ENCODE peak calls at places on chromosomes 1 and 21, in six cellular contexts. N, E, V, X, W and P are unnamed samples.

GRCh38 chr21:34737115-34737514 is 68.3 kb downstream of the CLIC6 start:
- DNase-seq in N (no peak), E (no peak), V (no peak), X (no peak), W (no peak), P (no peak)

GRCh38 chr1:214549604-214550338 is 1.6 kb downstream of the PTPN14 start:
- DNase-seq in N (no peak), E (peak; percentile 58), V (no peak), X (no peak), W (no peak), P (peak; percentile 52)

GRCh38 chr1:161994153-161994814 is 29.4 kb downstream of the OLFML2B start:
- DNase-seq in N (no peak), E (peak; percentile 47), V (peak; percentile 76), X (no peak), W (no peak), P (no peak)

GRCh38 chr1:44707959-44708831 is 22.8 kb downstream of the RNU5D-1 start:
- DNase-seq in N (no peak), E (peak; percentile 50), V (peak; percentile 39), X (peak; percentile 27), W (no peak), P (no peak)

GRCh38 chr21:26883768-26884167 is 38.6 kb upstream of the ADAMTS1 start:
- DNase-seq in N (no peak), E (no peak), V (no peak), X (no peak), W (no peak), P (no peak)

GRCh38 chr21:46500224-46500861 is 41.7 kb downstream of the DIP2A start:
- DNase-seq in N (no peak), E (peak; percentile 51), V (no peak), X (no peak), W (no peak), P (no peak)

GRCh38 chr1:918843-919242 is 4.9 kb upstream of the SAMD11 start:
- DNase-seq in N (no peak), E (no peak), V (no peak), X (no peak), W (no peak), P (no peak)

GRCh38 chr1:19662313-19662712 is 2.4 kb upstream of the HTR6 start:
- DNase-seq in N (no peak), E (no peak), V (no peak), X (no peak), W (no peak), P (no peak)

GRCh38 chr1:70039485-70039884 is 165.9 kb downstream of the LRRC40 start:
- DNase-seq in N (no peak), E (no peak), V (no peak), X (no peak), W (no peak), P (no peak)

GRCh38 chr1:5244631-5245285 is 590.3 kb downstream of the AJAP1 start:
- DNase-seq in N (no peak), E (no peak), V (no peak), X (no peak), W (no peak), P (no peak)

GRCh38 chr1:167683641-167684502 is 37.9 kb upstream of the MPZL1 start:
- DNase-seq in N (no peak), E (peak; percentile 17), V (no peak), X (no peak), W (peak; percentile 66), P (no peak)

GRCh38 chr1:165408518-165408917 is 36.4 kb downstream of the RXRG start:
- DNase-seq in N (peak; percentile 29), E (no peak), V (no peak), X (no peak), W (no peak), P (peak; percentile 54)

GRCh38 chr1:173473599-173474011 is 3.5 kb upstream of the PRDX6 start:
- DNase-seq in N (no peak), E (peak; percentile 69), V (no peak), X (no peak), W (no peak), P (no peak)

GRCh38 chr1:35560256-35561225 is 2.9 kb downstream of the NCDN start:
- DNase-seq in N (no peak), E (no peak), V (peak; percentile 88), X (no peak), W (peak; percentile 57), P (no peak)

GRCh38 chr1:234731371-234732085 is 121.5 kb upstream of the IRF2BP2 start:
- DNase-seq in N (no peak), E (peak; percentile 86), V (no peak), X (peak; percentile 69), W (no peak), P (no peak)

GRCh38 chr1:24191860-24192259 is 4.8 kb upstream of the IFNLR1 start:
- DNase-seq in N (no peak), E (peak; percentile 37), V (no peak), X (no peak), W (no peak), P (no peak)

GRCh38 chr1:31691446-31691845 is 12.4 kb downstream of the COL16A1 start:
- DNase-seq in N (no peak), E (no peak), V (no peak), X (no peak), W (no peak), P (no peak)

GRCh38 chr21:35048706-35049617 is at the start of gene RUNX1:
- DNase-seq in N (no peak), E (peak; percentile 96), V (peak; percentile 28), X (peak; percentile 51), W (peak; percentile 77), P (no peak)

GRCh38 chr21:14916676-14917141 is 148.1 kb downstream of the NRIP1 start:
- DNase-seq in N (no peak), E (peak; percentile 38), V (no peak), X (no peak), W (no peak), P (no peak)

GRCh38 chr1:150477733-150478132 is 9.5 kb upstream of the TARS2 start:
- DNase-seq in N (no peak), E (no peak), V (no peak), X (no peak), W (no peak), P (no peak)